ENCODE peak calls at places on chromosomes 11 and 22, in four cellular contexts. One of them, this sample, is unnamed.

GRCh38 chr11:65425971-65426838 is 3.6 kb downstream of the NEAT1 start:
- DNase-seq in A549: peak; percentile 78
- DNase-seq in GM12878: no peak
- DNase-seq in HepG2: no peak
- DNase-seq in this sample: no peak

GRCh38 chr22:32637951-32638350 is 163.3 kb downstream of the FBXO7 start:
- DNase-seq in A549: no peak
- DNase-seq in GM12878: no peak
- DNase-seq in HepG2: no peak
- DNase-seq in this sample: no peak

GRCh38 chr11:24295360-24295759 is 201.5 kb upstream of the LUZP2 start:
- DNase-seq in A549: no peak
- DNase-seq in GM12878: no peak
- DNase-seq in HepG2: no peak
- DNase-seq in this sample: no peak

GRCh38 chr22:22959147-22959827 is 71.7 kb downstream of the IGLL5 start:
- DNase-seq in A549: peak; percentile 66
- DNase-seq in GM12878: peak; percentile 56
- DNase-seq in HepG2: peak; percentile 78
- DNase-seq in this sample: peak; percentile 73

GRCh38 chr11:9990221-9990973 is 303.6 kb downstream of the SBF2 start:
- DNase-seq in A549: peak; percentile 74
- DNase-seq in GM12878: no peak
- DNase-seq in HepG2: peak; percentile 7
- DNase-seq in this sample: no peak

GRCh38 chr11:30358569-30358968 is 35.7 kb downstream of the ARL14EP start:
- DNase-seq in A549: no peak
- DNase-seq in GM12878: no peak
- DNase-seq in HepG2: no peak
- DNase-seq in this sample: no peak

GRCh38 chr11:2301631-2302272 is at the start of the genes C11orf21 and TSPAN32:
- DNase-seq in A549: no peak
- DNase-seq in GM12878: no peak
- DNase-seq in HepG2: peak; percentile 27
- DNase-seq in this sample: no peak

GRCh38 chr11:123061403-123062157 is at the start of gene HSPA8:
- DNase-seq in A549: peak; percentile 62
- DNase-seq in GM12878: no peak
- DNase-seq in HepG2: peak; percentile 46
- DNase-seq in this sample: peak; percentile 36

GRCh38 chr11:2649848-2650247 is 49.9 kb downstream of the KCNQ1OT1 start:
- DNase-seq in A549: no peak
- DNase-seq in GM12878: no peak
- DNase-seq in HepG2: no peak
- DNase-seq in this sample: no peak

GRCh38 chr11:22787565-22788162 is 41.9 kb downstream of the SVIP start:
- DNase-seq in A549: peak; percentile 31
- DNase-seq in GM12878: no peak
- DNase-seq in HepG2: peak; percentile 45
- DNase-seq in this sample: peak; percentile 46

GRCh38 chr11:22753401-22753800 is 76.2 kb downstream of the SVIP start:
- DNase-seq in A549: no peak
- DNase-seq in GM12878: no peak
- DNase-seq in HepG2: no peak
- DNase-seq in this sample: no peak

GRCh38 chr22:32625985-32626384 is 151.4 kb downstream of the FBXO7 start:
- DNase-seq in A549: no peak
- DNase-seq in GM12878: no peak
- DNase-seq in HepG2: no peak
- DNase-seq in this sample: no peak

GRCh38 chr11:66113132-66113856 is 43.2 kb downstream of the PACS1 start:
- DNase-seq in A549: peak; percentile 89
- DNase-seq in GM12878: no peak
- DNase-seq in HepG2: peak; percentile 53
- DNase-seq in this sample: no peak

GRCh38 chr11:47186076-47186936 is at the start of gene PACSIN3:
- DNase-seq in A549: peak; percentile 58
- DNase-seq in GM12878: no peak
- DNase-seq in HepG2: peak; percentile 43
- DNase-seq in this sample: peak; percentile 92

GRCh38 chr11:69415411-69416122 is 65.9 kb upstream of the LINC01488 start:
- DNase-seq in A549: no peak
- DNase-seq in GM12878: no peak
- DNase-seq in HepG2: no peak
- DNase-seq in this sample: no peak

GRCh38 chr11:108062336-108062735 is 53.6 kb downstream of the CUL5 start:
- DNase-seq in A549: no peak
- DNase-seq in GM12878: no peak
- DNase-seq in HepG2: no peak
- DNase-seq in this sample: no peak

GRCh38 chr11:109547356-109548027 is 125.5 kb downstream of the C11orf87 start:
- DNase-seq in A549: no peak
- DNase-seq in GM12878: no peak
- DNase-seq in HepG2: no peak
- DNase-seq in this sample: no peak

DNA sequence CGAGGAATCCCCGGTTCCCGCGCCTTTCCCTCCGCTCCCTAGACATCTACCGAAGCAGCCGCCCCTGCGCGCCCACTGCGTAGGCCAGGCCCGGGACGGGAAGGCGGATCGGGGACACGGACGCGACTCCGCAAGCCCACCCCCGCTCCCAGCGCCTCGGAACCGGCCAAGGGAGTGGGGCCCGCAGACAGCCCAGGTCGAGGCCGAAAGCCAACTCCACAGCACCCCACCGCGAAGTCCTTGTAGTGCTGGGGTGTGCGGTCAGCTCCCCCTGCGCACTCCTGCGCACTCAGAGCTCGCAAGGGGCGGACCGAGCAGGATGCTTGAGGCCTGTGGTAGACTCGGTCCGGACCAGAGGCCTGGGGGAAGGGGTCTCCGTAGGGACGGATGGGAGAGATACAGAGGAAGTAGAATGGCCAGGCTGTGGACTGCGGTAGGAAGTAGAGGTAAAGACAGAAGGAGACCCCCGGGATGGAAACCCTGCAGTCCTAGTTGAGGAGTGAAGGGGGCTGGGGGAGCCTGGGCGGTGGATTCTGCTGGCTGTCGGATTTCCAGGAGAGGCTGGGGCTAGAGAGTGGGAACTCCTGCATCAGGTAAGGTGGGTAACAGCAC is 547 bp upstream of the SCARF2 start:
- DNase-seq in A549: no peak
- DNase-seq in GM12878: no peak
- DNase-seq in HepG2: no peak
- DNase-seq in this sample: no peak
- H3K4me3 ChIP-seq in A549: no peak overlapping the region
- H3K4me3 ChIP-seq in GM12878: no peak overlapping the region
- H3K4me3 ChIP-seq in HepG2: peak overlapping the region; percentile 51
- H3K4me3 ChIP-seq in this sample: peak overlapping the region; percentile 94

DNA sequence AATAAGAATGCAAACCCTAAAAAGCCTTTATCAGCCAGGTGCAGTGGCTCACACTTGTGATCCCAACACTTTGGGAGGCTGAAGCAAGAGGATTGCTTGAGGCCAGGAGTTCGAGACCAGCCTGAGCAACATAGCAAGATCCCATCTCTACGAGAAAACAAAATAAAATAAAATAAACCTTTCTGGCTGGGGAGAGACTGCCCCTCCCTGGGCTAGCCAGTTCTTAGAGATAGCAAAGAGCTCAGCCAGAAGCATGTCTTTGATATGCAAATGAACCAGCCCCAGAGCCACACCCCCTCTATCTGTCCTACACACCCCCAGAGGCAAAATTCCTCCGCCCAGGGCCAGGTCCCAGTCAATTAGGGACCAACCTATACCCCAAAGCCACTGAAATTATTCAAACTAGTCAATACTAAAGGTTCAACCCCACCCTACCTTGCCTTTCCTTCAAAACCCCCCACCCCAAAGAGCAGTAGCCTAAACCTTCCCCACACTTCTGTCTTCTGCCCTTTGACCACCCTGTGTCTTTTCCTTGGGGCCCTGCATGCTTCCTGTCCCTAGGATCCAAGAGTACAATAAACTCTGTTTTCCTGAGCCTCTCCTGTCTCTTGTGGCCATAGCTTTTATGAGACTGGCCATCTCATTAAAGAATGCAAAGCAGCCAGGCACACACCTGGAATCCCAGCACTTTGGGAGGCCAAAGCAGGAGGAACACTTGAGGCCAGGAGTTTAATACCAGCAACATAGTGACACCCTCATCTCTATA is 37.3 kb upstream of the CXCR5 start:
- DNase-seq in A549: no peak
- DNase-seq in GM12878: no peak
- DNase-seq in HepG2: no peak
- DNase-seq in this sample: no peak
- TF ChIP-seq PBX3 in A549: no peak
- TF ChIP-seq PBX3 in GM12878: no peak
- TF ChIP-seq PBX3 in HepG2: no peak
- TF ChIP-seq PBX3 in this sample: no peak

GRCh38 chr22:50272103-50272782 is 2.1 kb upstream of the MAPK11 start:
- DNase-seq in A549: no peak
- DNase-seq in GM12878: no peak
- DNase-seq in HepG2: no peak
- DNase-seq in this sample: peak; percentile 48
- H3K4me3 ChIP-seq in A549: no peak overlapping the region
- H3K4me3 ChIP-seq in GM12878: no peak overlapping the region
- H3K4me3 ChIP-seq in HepG2: no peak overlapping the region
- H3K4me3 ChIP-seq in this sample: peak overlapping the region; percentile 6

GRCh38 chr11:67996622-67997459 is 7.1 kb downstream of the UNC93B1 start:
- DNase-seq in A549: peak; percentile 92
- DNase-seq in GM12878: no peak
- DNase-seq in HepG2: no peak
- DNase-seq in this sample: peak; percentile 71

GRCh38 chr11:67998150-67999045 is 5.5 kb downstream of the UNC93B1 start:
- DNase-seq in A549: no peak
- DNase-seq in GM12878: no peak
- DNase-seq in HepG2: no peak
- DNase-seq in this sample: peak; percentile 10

GRCh38 chr11:67999201-67999629 is 4.7 kb downstream of the UNC93B1 start:
- DNase-seq in A549: no peak
- DNase-seq in GM12878: no peak
- DNase-seq in HepG2: no peak
- DNase-seq in this sample: peak; percentile 2

GRCh38 chr11:67996051-67996450 is 7.8 kb downstream of the UNC93B1 start:
- DNase-seq in A549: no peak
- DNase-seq in GM12878: no peak
- DNase-seq in HepG2: no peak
- DNase-seq in this sample: no peak

DNA sequence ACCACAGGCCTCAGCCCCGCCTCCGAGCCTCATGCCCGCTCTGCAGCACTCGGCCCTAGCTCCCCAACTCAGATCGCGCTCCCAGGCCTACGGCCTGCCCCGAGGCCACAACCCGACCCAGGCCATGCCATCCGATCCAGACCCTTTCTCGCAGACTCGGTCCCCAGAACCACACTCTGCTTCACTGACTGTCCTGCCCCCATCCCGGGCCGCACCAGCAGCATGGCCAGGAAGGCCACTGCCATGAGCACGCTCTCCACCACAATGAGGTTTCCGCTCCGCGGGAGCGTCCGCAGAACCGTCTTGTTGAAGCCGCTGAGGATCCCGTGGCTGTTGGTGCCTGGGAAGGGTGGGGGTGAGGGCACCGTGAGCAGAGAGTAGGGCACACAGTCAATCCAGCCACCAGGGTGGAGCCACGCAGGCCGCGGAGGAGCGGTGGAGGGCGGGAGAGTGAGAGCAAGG is 6.4 kb downstream of the UNC93B1 start:
- DNase-seq in A549: no peak
- DNase-seq in GM12878: no peak
- DNase-seq in HepG2: no peak
- DNase-seq in this sample: peak; percentile 12
- TF ChIP-seq PBX3 in A549: no peak
- TF ChIP-seq PBX3 in GM12878: no peak
- TF ChIP-seq PBX3 in HepG2: no peak
- TF ChIP-seq PBX3 in this sample: no peak

This sample was measured in SK-N-SH.